ENCODE peak calls at places on chromosomes 1 and 21, in seven cellular contexts. A is tibial nerve; G is HFF-Myc; B is NB4; D is Caco-2; S is fibroblast of pulmonary artery; R is CD4-positive, alpha-beta memory T cell. V is an unnamed sample.

GRCh38 chr1:4046836-4047461 is 146.9 kb upstream of the C1orf174 start:
- DNase-seq in G (no peak), A (no peak), B (no peak), D (no peak), S (no peak), R (no peak), V (no peak)

GRCh38 chr1:107767156-107767582 is 197.8 kb downstream of the VAV3 start:
- DNase-seq in R (no peak), G (no peak), S (peak; percentile 31), D (no peak), B (no peak), A (no peak), V (no peak)

GRCh38 chr21:44969066-44969649 is 29.3 kb downstream of the SLX9 start:
- DNase-seq in R (no peak), G (no peak), B (no peak), A (no peak), D (no peak), S (no peak), V (no peak)

GRCh38 chr1:156959414-156959813 is 39.0 kb downstream of the LRRC71 start:
- DNase-seq in B (no peak), G (peak; percentile 24), R (no peak), D (no peak), A (no peak), S (no peak), V (no peak)

GRCh38 chr1:96721053-96721381 is 567 bp upstream of the PTBP2 start:
- DNase-seq in G (no peak), D (no peak), A (no peak), B (no peak), R (peak; percentile 4), S (no peak), V (no peak)

GRCh38 chr1:17696417-17697301 is 58.5 kb upstream of the ACTL8 start:
- DNase-seq in D (no peak), A (no peak), B (no peak), S (peak; percentile 88), R (no peak), G (peak; percentile 36), V (no peak)

GRCh38 chr1:45569962-45570581 is 13.8 kb upstream of the NASP start:
- DNase-seq in A (peak; percentile 59), G (peak; percentile 60), B (peak; percentile 81), D (peak; percentile 66), R (peak; percentile 68), S (peak; percentile 87), V (no peak)

GRCh38 chr1:227213426-227213825 is 104.9 kb downstream of the CDC42BPA start:
- DNase-seq in S (no peak), B (no peak), A (no peak), G (no peak), R (no peak), D (no peak), V (no peak)

GRCh38 chr1:180643693-180644092 is 11.9 kb downstream of the XPR1 start:
- DNase-seq in B (no peak), S (peak; percentile 45), A (no peak), G (no peak), R (no peak), D (no peak), V (no peak)

GRCh38 chr1:163273766-163274441 is 47.9 kb upstream of the NUF2 start:
- DNase-seq in A (no peak), D (no peak), S (no peak), G (no peak), R (no peak), B (no peak), V (no peak)

GRCh38 chr21:40797881-40798280 is 49.1 kb downstream of the DSCAM start:
- DNase-seq in B (no peak), A (no peak), D (no peak), G (no peak), S (no peak), R (no peak), V (no peak)

GRCh38 chr1:14476170-14476955 is 122.1 kb upstream of the KAZN start:
- DNase-seq in D (no peak), A (no peak), R (no peak), S (no peak), B (no peak), G (no peak), V (no peak)

GRCh38 chr1:227428803-227429202 is 110.5 kb upstream of the CDC42BPA start:
- DNase-seq in S (peak; percentile 94), G (peak; percentile 77), R (no peak), B (no peak), D (peak; percentile 45), A (no peak), V (no peak)

DNA sequence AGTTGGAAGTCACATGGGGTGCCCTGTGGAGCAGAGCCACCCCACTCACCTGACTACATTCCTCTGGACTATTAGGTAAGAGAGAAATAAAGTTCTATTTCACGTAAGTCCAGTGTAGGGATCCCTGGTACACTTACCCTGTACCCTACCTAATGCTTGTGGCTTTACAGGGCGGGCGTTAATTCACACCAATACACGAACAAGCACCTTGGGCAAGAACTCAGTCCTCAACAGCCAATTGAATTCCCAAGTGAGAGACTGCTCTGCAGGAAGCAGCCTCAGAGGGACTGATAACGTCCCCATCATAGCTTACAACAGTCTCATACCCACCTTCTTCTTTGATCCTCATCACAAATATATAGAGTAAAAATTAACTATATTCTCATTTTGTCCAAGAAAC is 112.4 kb upstream of the FGGY start:
- DNase-seq in G (no peak), B (no peak), S (no peak), D (no peak), R (no peak), A (no peak), V (no peak)
- H3K4me3 ChIP-seq in G (no peak overlapping the region), B (no peak overlapping the region), S (no peak overlapping the region), D (no peak overlapping the region), R (no peak overlapping the region), A (no peak overlapping the region), V (no peak overlapping the region)

GRCh38 chr1:90851711-90852050 is 134.6 kb upstream of the BARHL2 start:
- DNase-seq in A (no peak), D (no peak), S (no peak), R (no peak), B (no peak), G (no peak), V (no peak)
- H3K4me3 ChIP-seq in A (peak overlapping the region; percentile 52), D (peak overlapping the region; percentile 37), S (peak overlapping the region; percentile 57), R (no peak overlapping the region), B (peak overlapping the region; percentile 37), G (peak overlapping the region; percentile 34), V (peak overlapping the region; percentile 69)

DNA sequence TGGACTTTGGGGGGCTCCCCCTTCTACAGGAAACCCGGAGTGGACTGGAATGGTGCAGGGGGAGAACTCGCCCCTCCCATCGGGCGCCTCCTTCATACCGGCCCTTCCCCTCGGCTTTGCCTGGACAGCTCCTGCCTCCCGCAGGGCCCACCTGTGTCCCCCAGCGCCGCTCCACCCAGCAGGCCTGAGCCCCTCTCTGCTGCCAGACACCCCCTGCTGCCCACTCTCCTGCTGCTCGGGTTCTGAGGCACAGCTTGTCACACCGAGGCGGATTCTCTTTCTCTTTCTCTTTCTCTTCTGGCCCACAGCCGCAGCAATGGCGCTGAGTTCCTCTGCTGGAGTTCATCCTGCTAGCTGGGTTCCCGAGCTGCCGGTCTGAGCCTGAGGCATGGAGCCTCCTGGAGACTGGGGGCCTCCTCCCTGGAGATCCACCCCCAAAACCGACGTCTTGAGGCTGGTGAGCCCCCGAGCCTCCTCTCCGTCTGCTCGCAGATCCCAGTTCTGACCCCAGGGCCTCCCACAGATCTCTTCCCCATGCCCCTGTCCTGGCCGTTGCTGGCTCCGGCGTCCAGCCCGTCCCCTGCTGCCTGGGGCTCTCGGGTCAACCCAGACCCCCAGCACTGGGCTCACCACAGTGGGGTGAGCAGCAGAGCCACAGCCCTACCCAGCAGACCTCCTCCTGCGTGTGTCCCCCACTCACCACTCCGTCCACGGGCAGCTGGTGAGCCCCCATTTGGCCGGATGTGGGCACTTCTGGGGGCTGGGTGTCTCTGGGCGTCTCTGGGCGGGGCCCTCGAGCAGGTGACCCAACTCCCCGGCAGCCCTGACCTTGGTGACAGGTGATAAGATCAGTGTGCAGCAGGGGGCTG is at the start of gene TNFRSF14:
- DNase-seq in B (peak; percentile 79), R (peak; percentile 77), D (peak; percentile 33), G (no peak), S (peak; percentile 35), A (no peak), V (no peak)
- H3K4me3 ChIP-seq in B (peak within 1 kb of the TSS; percentile 61), R (peak within 1 kb of the TSS; percentile 98), D (peak within 1 kb of the TSS; percentile 2), G (peak within 1 kb of the TSS; percentile 38), S (peak within 1 kb of the TSS; percentile 54), A (peak within 1 kb of the TSS; percentile 50), V (peak within 1 kb of the TSS; percentile 87)

GRCh38 chr1:211606327-211606913 is 27.5 kb upstream of the SLC30A1 start:
- DNase-seq in R (peak; percentile 20), G (no peak), D (no peak), A (no peak), S (no peak), B (peak; percentile 80), V (peak; percentile 19)

GRCh38 chr1:211605613-211606326 is 26.8 kb upstream of the SLC30A1 start:
- DNase-seq in B (no peak), A (no peak), S (no peak), D (no peak), R (no peak), G (no peak), V (no peak)

GRCh38 chr1:211607752-211608478 is 29.0 kb upstream of the SLC30A1 start:
- DNase-seq in A (no peak), G (no peak), S (no peak), R (no peak), B (no peak), D (no peak), V (no peak)

GRCh38 chr1:211605034-211605433 is 26.1 kb upstream of the SLC30A1 start:
- DNase-seq in A (no peak), R (no peak), G (no peak), D (no peak), B (no peak), S (no peak), V (no peak)

DNA sequence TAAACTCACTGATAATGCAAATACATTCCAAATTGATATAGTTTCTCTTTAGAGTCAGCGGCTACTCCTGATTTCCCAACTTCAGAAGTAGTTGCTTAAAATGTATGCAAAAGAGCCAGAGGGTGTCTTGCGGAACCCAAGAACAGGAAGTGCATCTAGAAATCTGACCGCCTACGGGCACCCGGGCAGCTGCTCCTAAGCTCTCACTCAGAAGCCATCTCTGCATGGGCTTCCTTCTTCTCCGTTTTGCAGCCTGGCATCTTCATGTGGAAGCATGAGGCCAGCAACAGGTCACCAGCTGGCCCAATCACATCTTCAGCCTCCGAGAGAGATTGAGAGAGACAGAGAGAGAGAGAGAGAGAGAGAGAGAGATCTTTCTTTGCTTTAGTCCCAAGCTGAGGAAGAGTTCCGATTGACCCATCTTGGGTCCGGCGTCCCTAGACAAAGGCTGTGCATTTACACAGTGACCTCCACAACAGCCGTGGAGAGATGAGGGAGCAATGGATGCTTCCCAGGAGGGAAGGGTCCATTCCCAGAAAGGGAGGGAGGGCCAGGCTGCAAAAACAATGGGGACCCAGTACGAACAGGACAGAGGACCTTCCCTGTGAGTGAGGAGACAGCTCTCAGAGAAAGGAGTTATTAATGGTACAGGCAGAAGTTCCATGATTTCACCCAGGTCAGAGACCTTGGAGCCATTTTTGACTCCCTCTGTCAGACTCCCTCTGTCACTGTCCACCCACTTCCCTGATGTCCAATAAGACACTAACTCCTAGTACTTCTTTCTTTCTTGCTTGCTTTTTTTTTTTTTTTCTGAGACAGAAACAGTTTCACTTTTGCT is 28.2 kb upstream of the SLC30A1 start:
- DNase-seq in B (peak; percentile 92), A (no peak), D (no peak), G (no peak), S (peak; percentile 54), R (peak; percentile 22), V (peak; percentile 35)
- H3K4me3 ChIP-seq in B (peak overlapping the region; percentile 90), A (no peak overlapping the region), D (no peak overlapping the region), G (no peak overlapping the region), S (no peak overlapping the region), R (peak overlapping the region; percentile 20), V (peak overlapping the region; percentile 66)

GRCh38 chr21:26570203-26570602 is 2.9 kb downstream of the CYYR1 start:
- DNase-seq in R (no peak), A (no peak), G (no peak), D (no peak), S (no peak), B (no peak), V (no peak)

GRCh38 chr21:26572668-26573381 is at the start of gene CYYR1:
- DNase-seq in G (no peak), B (no peak), A (no peak), R (no peak), D (no peak), S (no peak), V (no peak)

GRCh38 chr21:26572026-26572425 is 1.1 kb downstream of the CYYR1 start:
- DNase-seq in G (no peak), B (no peak), S (no peak), D (no peak), R (no peak), A (no peak), V (no peak)
- H3K4me3 ChIP-seq in G (no peak overlapping the region), B (no peak overlapping the region), S (no peak overlapping the region), D (no peak overlapping the region), R (no peak overlapping the region), A (no peak overlapping the region), V (no peak overlapping the region)